ENCODE peak calls at places on chromosome 11, in seven cellular contexts. F is stimulated activated CD4-positive, alpha-beta T cell treated with anti-CD3 and anti-CD28 coated beads, Interleukin-15, amount 100 ng/mL, for 1 hour; T is AG04450; V is NCI-H1694 treated with DMSO at 0.1 percent for 48 hours; R is activated T-cell treated with anti-CD3 and anti-CD28 coated beads for 1 hour; P is HT1080; S is HAP-1. Z is an unnamed sample.

GRCh38 chr11:121104223-121104831 is 3.3 kb downstream of the TECTA start:
- DNase-seq in F (no peak), V (no peak), T (no peak), R (no peak), S (no peak), P (no peak), Z (no peak)

GRCh38 chr11:5522308-5522707 is 5.8 kb upstream of the UBQLNL start:
- DNase-seq in R (no peak), T (no peak), P (peak; percentile 87), S (no peak), V (no peak), F (no peak), Z (no peak)

GRCh38 chr11:60265373-60266214 is 14.9 kb upstream of the MS4A4A start:
- DNase-seq in V (no peak), R (no peak), P (peak; percentile 71), S (peak; percentile 63), T (no peak), F (no peak), Z (no peak)

GRCh38 chr11:61353109-61354067 is 8.3 kb downstream of the CYB561A3 start:
- DNase-seq in V (no peak), S (no peak), R (no peak), T (no peak), P (no peak), F (no peak), Z (no peak)

GRCh38 chr11:124863137-124863825 is 2.0 kb upstream of the ROBO3 start:
- DNase-seq in V (no peak), F (no peak), P (peak; percentile 25), S (no peak), T (no peak), R (no peak), Z (no peak)

GRCh38 chr11:73717136-73717535 is 43.7 kb downstream of the RAB6A start:
- DNase-seq in T (no peak), S (no peak), P (no peak), V (no peak), R (no peak), F (no peak), Z (no peak)

GRCh38 chr11:123166095-123166559 is 28.9 kb downstream of the CLMP start:
- DNase-seq in R (no peak), V (no peak), T (peak; percentile 97), P (no peak), F (no peak), S (no peak), Z (peak; percentile 54)

GRCh38 chr11:68892576-68892975 is 11.1 kb downstream of the MRPL21 start:
- DNase-seq in F (no peak), P (no peak), V (no peak), S (no peak), R (no peak), T (no peak), Z (no peak)

GRCh38 chr11:57336111-57336666 is 497 bp upstream of the SSRP1 start:
- DNase-seq in V (no peak), P (no peak), S (no peak), T (no peak), R (no peak), F (no peak), Z (no peak)

GRCh38 chr11:2704356-2704755 is 4.6 kb upstream of the KCNQ1OT1 start:
- DNase-seq in F (no peak), T (no peak), V (no peak), P (no peak), R (no peak), S (no peak), Z (no peak)

GRCh38 chr11:117442049-117442868 is 114.6 kb downstream of the CEP164 start:
- DNase-seq in P (no peak), S (no peak), V (no peak), F (no peak), R (no peak), T (no peak), Z (no peak)

GRCh38 chr11:17580271-17580670 is 33.2 kb downstream of the OTOG start:
- DNase-seq in R (no peak), P (no peak), F (no peak), S (no peak), V (no peak), T (no peak), Z (no peak)

GRCh38 chr11:77140231-77140959 is 12.3 kb downstream of the MYO7A start:
- DNase-seq in R (no peak), S (no peak), T (no peak), F (no peak), P (peak; percentile 27), V (no peak), Z (no peak)

GRCh38 chr11:34654491-34655334 is 33.8 kb downstream of the EHF start:
- DNase-seq in R (no peak), F (no peak), S (peak; percentile 36), T (no peak), V (no peak), P (peak; percentile 89), Z (no peak)

GRCh38 chr11:113908107-113908506 is 3.5 kb downstream of the HTR3B start:
- DNase-seq in P (no peak), F (no peak), R (no peak), T (no peak), V (no peak), S (no peak), Z (no peak)

GRCh38 chr11:86182976-86183584 is 61.5 kb upstream of the EED start:
- DNase-seq in F (peak; percentile 22), P (peak; percentile 77), S (no peak), T (no peak), R (no peak), V (no peak), Z (no peak)

GRCh38 chr11:21811572-21811971 is 381.3 kb upstream of the ANO5 start:
- DNase-seq in P (peak; percentile 33), R (no peak), V (no peak), T (no peak), S (peak; percentile 37), F (no peak), Z (no peak)

GRCh38 chr11:61656347-61657077 is 23.7 kb upstream of the DAGLA start:
- DNase-seq in R (no peak), P (no peak), F (no peak), V (no peak), T (no peak), S (no peak), Z (no peak)

GRCh38 chr11:73625690-73626318 is 20.6 kb upstream of the PLEKHB1 start:
- DNase-seq in R (peak; percentile 55), S (peak; percentile 73), T (peak; percentile 23), F (peak; percentile 45), P (peak; percentile 64), V (peak; percentile 67), Z (no peak)

GRCh38 chr11:45935349-45936064 is 13.1 kb downstream of the LARGE2 start:
- DNase-seq in S (no peak), T (no peak), F (no peak), P (no peak), V (no peak), R (no peak), Z (no peak)

GRCh38 chr11:131544591-131544990 is 174.2 kb downstream of the NTM start:
- DNase-seq in S (no peak), T (no peak), P (peak; percentile 52), V (no peak), R (no peak), F (no peak), Z (no peak)

Z was measured in smooth muscle cell of the brain vasculature.